ENCODE peak calls at places on chromosomes 4 and X, in nine cellular contexts. B is hippocampal formation; E is A673; A is adipocyte; O is T-helper 1 cell; Z is stimulated activated CD4-positive, alpha-beta T cell treated with anti-CD3 and anti-CD28 coated beads, TNF-alpha, amount 100 ng/mL, for 48 hours; H is GM12865; L is AG09309; G is iris pigment epithelial cell. N is an unnamed sample.

GRCh38 chrX:101410461-101410860 is 2.4 kb downstream of the HNRNPH2 start:
- DNase-seq in B (no peak), L (no peak), A (no peak), E (no peak), O (no peak), Z (no peak), H (no peak), G (peak), N (no peak)

GRCh38 chrX:74492720-74493201 is 71.5 kb downstream of the SLC16A2 start:
- DNase-seq in O (no peak), G (no peak), B (no peak), H (peak), Z (no peak), E (peak), A (no peak), L (no peak), N (no peak)

GRCh38 chr4:173243321-173243720 is 74.7 kb downstream of the GALNT7 start:
- DNase-seq in E (peak), O (no peak), A (peak), G (peak), Z (no peak), H (no peak), L (peak), B (no peak), N (no peak)

GRCh38 chr4:176635372-176636261 is 157.1 kb downstream of the VEGFC start:
- DNase-seq in O (no peak), E (peak), Z (no peak), H (peak), L (peak), A (no peak), G (peak), B (no peak), N (no peak)

GRCh38 chr4:81131066-81131465 is 84.0 kb downstream of the PRKG2 start:
- DNase-seq in Z (no peak), L (no peak), E (no peak), A (no peak), B (no peak), H (no peak), G (no peak), O (no peak), N (no peak)

GRCh38 chr4:16109256-16109655 is 25.4 kb upstream of the PROM1 start:
- DNase-seq in H (no peak), E (no peak), G (no peak), O (no peak), Z (no peak), A (no peak), B (no peak), L (no peak), N (no peak)

GRCh38 chr4:39616651-39617050 is 22.0 kb downstream of the SMIM14 start:
- DNase-seq in B (no peak), O (no peak), L (no peak), E (no peak), A (peak), G (no peak), Z (no peak), H (no peak), N (no peak)

GRCh38 chr4:129822708-129823504 is 727.0 kb downstream of the C4orf33 start:
- DNase-seq in O (no peak), G (peak), E (peak), A (no peak), Z (no peak), B (no peak), H (no peak), L (no peak), N (peak)

GRCh38 chr4:53902786-53903185 is 161.6 kb downstream of the CHIC2 start:
- DNase-seq in L (no peak), A (no peak), E (no peak), G (peak), Z (no peak), H (no peak), O (no peak), B (no peak), N (no peak)

GRCh38 chr4:153947998-153948397 is 159.1 kb upstream of the SFRP2 start:
- DNase-seq in E (no peak), A (no peak), B (no peak), Z (no peak), G (no peak), L (no peak), H (no peak), O (no peak), N (no peak)

GRCh38 chr4:173442223-173442932 is 43.5 kb upstream of the SCRG1 start:
- DNase-seq in G (no peak), E (no peak), Z (no peak), B (no peak), A (no peak), H (no peak), O (no peak), L (no peak), N (no peak)

GRCh38 chrX:112865464-112866025 is 24.9 kb upstream of the AMOT start:
- DNase-seq in L (no peak), E (no peak), G (no peak), O (no peak), A (no peak), B (no peak), H (no peak), Z (no peak), N (no peak)

GRCh38 chr4:3767569-3768288 is 1.5 kb downstream of the ADRA2C start:
- DNase-seq in O (no peak), L (no peak), Z (no peak), E (no peak), G (peak), H (peak), B (no peak), A (no peak), N (no peak)

GRCh38 chrX:74119016-74119910 is 184.7 kb upstream of the ZCCHC13 start:
- DNase-seq in H (no peak), O (no peak), Z (no peak), A (peak), E (peak), L (no peak), G (peak), B (no peak), N (no peak)

GRCh38 chr4:153249199-153250154 is 45.2 kb downstream of the TRIM2 start:
- DNase-seq in L (no peak), B (peak), H (peak), Z (peak), A (peak), E (peak), G (peak), O (peak), N (peak)

GRCh38 chrX:21940356-21940829 is at the start of gene SMS:
- DNase-seq in A (peak), B (peak), E (peak), O (peak), H (peak), Z (peak), G (peak), L (no peak), N (peak)

GRCh38 chr4:72449705-72450104 is 119.3 kb downstream of the ADAMTS3 start:
- DNase-seq in L (peak), A (peak), Z (no peak), H (no peak), G (no peak), E (no peak), B (no peak), O (no peak), N (no peak)

GRCh38 chr4:71187399-71188196 is 151.2 kb upstream of the SLC4A4 start:
- DNase-seq in H (no peak), B (no peak), G (peak), E (peak), Z (no peak), A (peak), O (no peak), L (peak), N (peak)

GRCh38 chr4:38805530-38806145 is 1.0 kb upstream of the TLR1 start:
- DNase-seq in H (peak), L (no peak), Z (no peak), A (no peak), O (no peak), G (peak), B (peak), E (no peak), N (no peak)

GRCh38 chrX:138775501-138775900 is 64.0 kb upstream of the FGF13 start:
- DNase-seq in O (no peak), A (peak), L (no peak), H (peak), E (peak), G (peak), B (no peak), Z (no peak), N (no peak)

GRCh38 chrX:30570505-30570904 is 7.1 kb downstream of the TASL start:
- DNase-seq in E (peak), A (peak), L (peak), G (peak), O (no peak), Z (no peak), H (peak), B (no peak), N (no peak)

GRCh38 chr4:128837198-128837597 is 27.7 kb downstream of the JADE1 start:
- DNase-seq in H (no peak), L (no peak), A (no peak), Z (no peak), O (no peak), E (no peak), G (no peak), B (no peak), N (no peak)

GRCh38 chr4:52949336-52949735 is 87.2 kb downstream of the RASL11B start:
- DNase-seq in H (no peak), L (no peak), A (no peak), Z (no peak), G (no peak), E (no peak), B (no peak), O (no peak), N (no peak)

GRCh38 chr4:26717332-26717731 is 133.4 kb downstream of the TBC1D19 start:
- DNase-seq in O (no peak), L (peak), H (no peak), Z (no peak), A (peak), B (no peak), E (peak), G (peak), N (no peak)

GRCh38 chr4:152021788-152022438 is 261.1 kb upstream of the GATB start:
- DNase-seq in G (no peak), L (no peak), Z (no peak), E (no peak), H (no peak), A (no peak), O (no peak), B (peak), N (no peak)

GRCh38 chrX:13658602-13659001 is 5.7 kb downstream of the TCEANC start:
- DNase-seq in L (no peak), E (peak), H (peak), B (no peak), A (peak), Z (no peak), O (no peak), G (peak), N (no peak)

GRCh38 chrX:13646154-13646549 is 6.8 kb upstream of the TCEANC start:
- DNase-seq in A (peak), O (no peak), Z (no peak), H (peak), L (no peak), E (peak), B (peak), G (peak), N (no peak)

GRCh38 chr4:52998413-52998812 is 136.3 kb downstream of the RASL11B start:
- DNase-seq in E (no peak), H (no peak), O (no peak), G (no peak), B (no peak), L (no peak), Z (no peak), A (no peak), N (no peak)

GRCh38 chr4:21090098-21090666 is 389.9 kb downstream of the PACRGL start:
- DNase-seq in G (no peak), H (no peak), E (no peak), L (no peak), Z (no peak), A (no peak), B (no peak), O (no peak), N (no peak)

GRCh38 chr4:87541521-87541920 is 12.3 kb upstream of the SPARCL1 start:
- DNase-seq in E (no peak), G (no peak), B (no peak), L (no peak), H (no peak), O (no peak), A (no peak), Z (no peak), N (no peak)

GRCh38 chr4:132227349-132228165 is 921.5 kb upstream of the PCDH10 start:
- DNase-seq in Z (no peak), B (no peak), O (no peak), H (peak), E (peak), G (no peak), L (no peak), A (peak), N (no peak)

GRCh38 chrX:617891-618290 is 12.7 kb upstream of the SHOX start:
- DNase-seq in L (no peak), G (no peak), B (no peak), A (no peak), E (no peak), O (no peak), H (no peak), Z (no peak), N (no peak)

GRCh38 chr4:118348886-118349285 is 3.9 kb downstream of the PRSS12 start:
- DNase-seq in E (no peak), A (peak), L (no peak), O (no peak), Z (no peak), G (no peak), B (no peak), H (no peak), N (no peak)

GRCh38 chr4:144449623-144450022 is 196.3 kb upstream of the HHIP start:
- DNase-seq in E (no peak), Z (no peak), H (no peak), G (no peak), B (no peak), A (no peak), O (no peak), L (peak), N (no peak)

GRCh38 chrX:119236599-119237525 is 777 bp downstream of the PGRMC1 start:
- DNase-seq in E (no peak), O (peak), G (peak), H (peak), A (peak), L (no peak), Z (no peak), B (peak), N (no peak)

GRCh38 chr4:110196871-110197420 is 1.5 kb downstream of the ELOVL6 start:
- DNase-seq in O (peak), E (no peak), H (peak), A (peak), Z (peak), L (no peak), B (peak), G (peak), N (no peak)

GRCh38 chr4:120509222-120509621 is 413.3 kb downstream of the PRDM5 start:
- DNase-seq in H (no peak), L (no peak), E (no peak), O (no peak), A (no peak), G (no peak), B (no peak), Z (no peak), N (no peak)

GRCh38 chr4:140266958-140267568 is 106.4 kb upstream of the SCOC start:
- DNase-seq in G (peak), H (no peak), B (no peak), E (no peak), O (no peak), L (no peak), Z (no peak), A (peak), N (no peak)

GRCh38 chrX:25925956-25926355 is 212.2 kb upstream of the MAGEB18 start:
- DNase-seq in E (no peak), G (no peak), B (no peak), Z (no peak), A (no peak), H (no peak), L (no peak), O (no peak), N (no peak)

N was measured in HuH-7.5.